ENCODE peak calls at places on chromosome 13, in seven cellular contexts. One of them, this sample, is unnamed.

GRCh38 chr13:31909889-31910551 is 121.6 kb upstream of the FRY start:
- DNase-seq in AG04449: no peak
- DNase-seq in M059J: peak; percentile 54
- DNase-seq in cardiac muscle cell: peak; percentile 69
- DNase-seq in amniotic epithelial cell: peak; percentile 54
- DNase-seq in NCI-H2081 treated with DMSO at 0.1 percent for 48 hours: peak; percentile 52
- DNase-seq in hepatocyte: peak; percentile 82
- DNase-seq in this sample: no peak

GRCh38 chr13:49545661-49546060 is 39.7 kb downstream of the RCBTB1 start:
- DNase-seq in AG04449: no peak
- DNase-seq in M059J: no peak
- DNase-seq in cardiac muscle cell: no peak
- DNase-seq in amniotic epithelial cell: no peak
- DNase-seq in NCI-H2081 treated with DMSO at 0.1 percent for 48 hours: no peak
- DNase-seq in hepatocyte: no peak
- DNase-seq in this sample: no peak

GRCh38 chr13:110099922-110100321 is 207.0 kb downstream of the COL4A1 start:
- DNase-seq in AG04449: no peak
- DNase-seq in M059J: no peak
- DNase-seq in cardiac muscle cell: no peak
- DNase-seq in amniotic epithelial cell: no peak
- DNase-seq in NCI-H2081 treated with DMSO at 0.1 percent for 48 hours: no peak
- DNase-seq in hepatocyte: no peak
- DNase-seq in this sample: no peak

GRCh38 chr13:110815471-110816204 is 99.2 kb downstream of the ANKRD10 start:
- DNase-seq in AG04449: no peak
- DNase-seq in M059J: peak; percentile 21
- DNase-seq in cardiac muscle cell: no peak
- DNase-seq in amniotic epithelial cell: peak; percentile 54
- DNase-seq in NCI-H2081 treated with DMSO at 0.1 percent for 48 hours: no peak
- DNase-seq in hepatocyte: no peak
- DNase-seq in this sample: peak; percentile 32

GRCh38 chr13:50130686-50131051 is 115.4 kb downstream of the KCNRG start:
- DNase-seq in AG04449: no peak
- DNase-seq in M059J: no peak
- DNase-seq in cardiac muscle cell: peak; percentile 41
- DNase-seq in amniotic epithelial cell: peak; percentile 61
- DNase-seq in NCI-H2081 treated with DMSO at 0.1 percent for 48 hours: no peak
- DNase-seq in hepatocyte: peak; percentile 22
- DNase-seq in this sample: no peak

GRCh38 chr13:40505196-40505595 is 161.2 kb downstream of the FOXO1 start:
- DNase-seq in AG04449: no peak
- DNase-seq in M059J: peak; percentile 52
- DNase-seq in cardiac muscle cell: no peak
- DNase-seq in amniotic epithelial cell: peak; percentile 31
- DNase-seq in NCI-H2081 treated with DMSO at 0.1 percent for 48 hours: no peak
- DNase-seq in hepatocyte: no peak
- DNase-seq in this sample: no peak

GRCh38 chr13:29362849-29363604 is 232.5 kb downstream of the SLC7A1 start:
- DNase-seq in AG04449: no peak
- DNase-seq in M059J: peak; percentile 36
- DNase-seq in cardiac muscle cell: peak; percentile 79
- DNase-seq in amniotic epithelial cell: peak; percentile 54
- DNase-seq in NCI-H2081 treated with DMSO at 0.1 percent for 48 hours: no peak
- DNase-seq in hepatocyte: peak; percentile 82
- DNase-seq in this sample: no peak

GRCh38 chr13:82847595-82847994 is 1034.7 kb downstream of the SLITRK1 start:
- DNase-seq in AG04449: no peak
- DNase-seq in M059J: no peak
- DNase-seq in cardiac muscle cell: no peak
- DNase-seq in amniotic epithelial cell: no peak
- DNase-seq in NCI-H2081 treated with DMSO at 0.1 percent for 48 hours: no peak
- DNase-seq in hepatocyte: no peak
- DNase-seq in this sample: no peak

GRCh38 chr13:27621366-27622101 is at the start of gene POLR1D:
- DNase-seq in AG04449: no peak
- DNase-seq in M059J: peak; percentile 79
- DNase-seq in cardiac muscle cell: peak; percentile 89
- DNase-seq in amniotic epithelial cell: peak; percentile 74
- DNase-seq in NCI-H2081 treated with DMSO at 0.1 percent for 48 hours: peak; percentile 22
- DNase-seq in hepatocyte: peak; percentile 96
- DNase-seq in this sample: peak; percentile 94

GRCh38 chr13:47859129-47859528 is 141.9 kb downstream of the SUCLA2 start:
- DNase-seq in AG04449: peak; percentile 37
- DNase-seq in M059J: peak; percentile 17
- DNase-seq in cardiac muscle cell: no peak
- DNase-seq in amniotic epithelial cell: no peak
- DNase-seq in NCI-H2081 treated with DMSO at 0.1 percent for 48 hours: no peak
- DNase-seq in hepatocyte: no peak
- DNase-seq in this sample: no peak

GRCh38 chr13:20843177-20843576 is 59.4 kb downstream of the XPO4 start:
- DNase-seq in AG04449: no peak
- DNase-seq in M059J: no peak
- DNase-seq in cardiac muscle cell: peak; percentile 71
- DNase-seq in amniotic epithelial cell: no peak
- DNase-seq in NCI-H2081 treated with DMSO at 0.1 percent for 48 hours: no peak
- DNase-seq in hepatocyte: peak; percentile 11
- DNase-seq in this sample: no peak

GRCh38 chr13:110642291-110642981 is 27.1 kb downstream of the NAXD start:
- DNase-seq in AG04449: no peak
- DNase-seq in M059J: no peak
- DNase-seq in cardiac muscle cell: no peak
- DNase-seq in amniotic epithelial cell: no peak
- DNase-seq in NCI-H2081 treated with DMSO at 0.1 percent for 48 hours: no peak
- DNase-seq in hepatocyte: no peak
- DNase-seq in this sample: peak; percentile 76

GRCh38 chr13:59247166-59247565 is 916.6 kb downstream of the DIAPH3 start:
- DNase-seq in AG04449: no peak
- DNase-seq in M059J: peak; percentile 31
- DNase-seq in cardiac muscle cell: no peak
- DNase-seq in amniotic epithelial cell: no peak
- DNase-seq in NCI-H2081 treated with DMSO at 0.1 percent for 48 hours: no peak
- DNase-seq in hepatocyte: no peak
- DNase-seq in this sample: no peak

GRCh38 chr13:26961890-26962615 is 201.5 kb upstream of the GPR12 start:
- DNase-seq in AG04449: no peak
- DNase-seq in M059J: no peak
- DNase-seq in cardiac muscle cell: no peak
- DNase-seq in amniotic epithelial cell: no peak
- DNase-seq in NCI-H2081 treated with DMSO at 0.1 percent for 48 hours: no peak
- DNase-seq in hepatocyte: peak; percentile 83
- DNase-seq in this sample: no peak